ENCODE peak calls at places on chromosomes 3 and 15, in eight cellular contexts. Y is Right ventricle myocardium inferior; L is T-helper 9 cell; K is AG09309; H is uterus; Z is erythroblast; F is stimulated activated CD8-positive, alpha-beta memory T cell treated with anti-CD3 and anti-CD28 coated beads, Interleukin-2, amount 100 ng/mL, for 1 hour; W is substantia nigra. B is an unnamed sample.

GRCh38 chr3:46695962-46696922 is 2.8 kb upstream of the ALS2CL start:
- DNase-seq in Z (no peak), L (no peak), W (no peak), F (no peak), Y (peak), H (no peak), K (peak), B (no peak)

GRCh38 chr3:126135398-126136076 is 44.8 kb downstream of the ALDH1L1 start:
- DNase-seq in W (no peak), K (no peak), Y (no peak), Z (no peak), F (no peak), H (peak), L (no peak), B (no peak)

GRCh38 chr15:38362355-38362754 is 91.6 kb upstream of the FAM98B start:
- DNase-seq in Z (no peak), K (no peak), F (no peak), Y (no peak), H (no peak), L (no peak), W (no peak), B (no peak)

GRCh38 chr15:78859971-78860733 is 12.5 kb upstream of the MORF4L1 start:
- DNase-seq in Z (peak), F (peak), Y (peak), L (peak), H (peak), W (peak), K (peak), B (peak)

GRCh38 chr3:64584193-64584592 is 103.6 kb downstream of the ADAMTS9 start:
- DNase-seq in F (no peak), K (peak), Y (no peak), H (no peak), Z (no peak), W (no peak), L (no peak), B (no peak)

GRCh38 chr3:163587342-163587741 is 1491.0 kb downstream of the SI start:
- DNase-seq in Y (no peak), W (no peak), Z (no peak), H (no peak), F (no peak), L (no peak), K (no peak), B (no peak)

GRCh38 chr3:18394384-18394995 is 30.6 kb downstream of the SATB1 start:
- DNase-seq in Y (no peak), Z (no peak), W (no peak), H (no peak), L (no peak), F (no peak), K (no peak), B (no peak)

GRCh38 chr3:194738254-194739093 is 52.8 kb downstream of the FAM43A start:
- DNase-seq in F (no peak), Z (no peak), Y (peak), H (no peak), L (no peak), W (peak), K (peak), B (no peak)

GRCh38 chr3:13877911-13878710 is 1.8 kb downstream of the WNT7A start:
- DNase-seq in W (no peak), K (no peak), Y (no peak), H (no peak), Z (no peak), F (no peak), L (no peak), B (no peak)

GRCh38 chr3:9339750-9340449 is 23.0 kb upstream of the THUMPD3 start:
- DNase-seq in W (no peak), K (no peak), L (no peak), F (no peak), Y (no peak), H (no peak), Z (no peak), B (no peak)

GRCh38 chr15:67914537-67915373 is 74.9 kb upstream of the RNU6-1 start:
- DNase-seq in H (peak), Z (no peak), K (no peak), L (no peak), Y (peak), W (peak), F (no peak), B (no peak)

GRCh38 chr3:37198996-37199395 is 24.6 kb upstream of the LRRFIP2 start:
- DNase-seq in H (no peak), L (no peak), Z (no peak), F (no peak), K (peak), W (no peak), Y (no peak), B (no peak)

GRCh38 chr3:132504375-132504921 is 87.1 kb downstream of the DNAJC13 start:
- DNase-seq in Y (no peak), Z (no peak), W (no peak), K (peak), H (no peak), F (no peak), L (no peak), B (no peak)

GRCh38 chr3:28267984-28268849 is 26.8 kb downstream of the CMC1 start:
- DNase-seq in F (no peak), H (no peak), W (no peak), L (no peak), Z (no peak), K (no peak), Y (no peak), B (no peak)

GRCh38 chr3:124142389-124142970 is 150.6 kb upstream of the ROPN1 start:
- DNase-seq in Z (no peak), F (no peak), H (no peak), W (no peak), K (no peak), L (no peak), Y (no peak), B (no peak)

GRCh38 chr3:151183253-151183652 is 19.8 kb downstream of the GPR171 start:
- DNase-seq in L (no peak), K (no peak), H (no peak), F (no peak), Y (no peak), W (no peak), Z (no peak), B (no peak)

GRCh38 chr3:153166206-153166605 is 4.2 kb downstream of the RAP2B start:
- DNase-seq in H (no peak), F (no peak), Z (peak), W (no peak), L (no peak), Y (no peak), K (no peak), B (no peak)

GRCh38 chr3:31417486-31417885 is 115.2 kb upstream of the STT3B start:
- DNase-seq in W (no peak), L (no peak), H (no peak), F (no peak), Z (no peak), Y (no peak), K (no peak), B (no peak)

GRCh38 chr15:29522373-29523276 is 253.0 kb upstream of the NSMCE3 start:
- DNase-seq in K (no peak), Y (no peak), F (no peak), Z (no peak), W (no peak), H (no peak), L (no peak), B (no peak)

GRCh38 chr3:114284644-114285043 is 9.2 kb upstream of the TIGIT start:
- DNase-seq in Z (no peak), W (no peak), K (no peak), L (no peak), F (no peak), H (no peak), Y (no peak), B (no peak)